ENCODE peak calls at places on chromosomes 5 and 9, in six cellular contexts. W is GM12878, X is A549, Q is K562, I is SK-N-SH, C is HepG2. S is an unnamed sample.
A peak's percentile ranks its signal among the peaks of the same experiment; 100 is the strongest.

GRCh38 chr5:41835625-41836024 is 34.6 kb downstream of the OXCT1 start:
- DNase-seq in X (peak; percentile 29), W (no peak), C (no peak), I (peak; percentile 9), Q (no peak), S (no peak)

GRCh38 chr5:78341445-78341844 is 19.0 kb upstream of the SCAMP1 start:
- DNase-seq in C (no peak), I (no peak), X (no peak), Q (no peak), W (no peak), S (no peak)

GRCh38 chr9:81717061-81717746 is 27.9 kb upstream of the TLE1 start:
- DNase-seq in I (no peak), W (no peak), C (no peak), X (no peak), Q (no peak), S (no peak)

GRCh38 chr5:108700928-108701327 is 46.8 kb upstream of the FER start:
- DNase-seq in W (no peak), X (no peak), C (no peak), I (no peak), Q (no peak), S (no peak)

GRCh38 chr5:172453206-172453985 is 929 bp downstream of the SH3PXD2B start:
- DNase-seq in W (no peak), Q (peak; percentile 30), I (peak; percentile 80), C (peak; percentile 49), X (peak; percentile 75), S (peak; percentile 72)

GRCh38 chr9:130714586-130715110 is 21.1 kb downstream of the EXOSC2 start:
- DNase-seq in I (no peak), Q (no peak), C (no peak), X (no peak), W (no peak), S (no peak)

GRCh38 chr5:107809201-107810034 is 138.7 kb upstream of the EFNA5 start:
- DNase-seq in W (no peak), I (no peak), Q (no peak), C (no peak), X (no peak), S (no peak)

GRCh38 chr9:34628656-34629491 is at the start of gene ARID3C:
- DNase-seq in I (peak; percentile 84), X (no peak), W (no peak), Q (peak; percentile 70), C (no peak), S (peak; percentile 70)

GRCh38 chr9:134965421-134965820 is 47.7 kb upstream of the FCN1 start:
- DNase-seq in X (no peak), W (no peak), Q (no peak), C (no peak), I (no peak), S (no peak)

GRCh38 chr5:68817696-68818695 is 275.8 kb upstream of the SLC30A5 start:
- DNase-seq in Q (no peak), C (no peak), X (no peak), I (no peak), W (no peak), S (peak; percentile 41)
- TF ChIP-seq CHD2 in Q (no peak), C (no peak), X (no peak), I (no peak), W (no peak), S (no peak)

GRCh38 chr9:76687861-76688374 is 76.3 kb upstream of the PCA3 start:
- DNase-seq in I (no peak), W (no peak), C (no peak), Q (no peak), X (peak; percentile 18), S (no peak)
- TF ChIP-seq CHD2 in I (no peak), W (no peak), C (no peak), Q (no peak), X (no peak), S (no peak)

GRCh38 chr5:97628011-97628410 is 445.0 kb upstream of the RIOK2 start:
- DNase-seq in X (no peak), I (no peak), Q (no peak), C (no peak), W (no peak), S (no peak)
- TF ChIP-seq CHD2 in X (no peak), I (no peak), Q (no peak), C (no peak), W (no peak), S (no peak)

GRCh38 chr5:179357036-179357435 is 11.8 kb upstream of the ADAMTS2 start:
- DNase-seq in C (no peak), Q (no peak), I (no peak), W (no peak), X (no peak), S (no peak)
- TF ChIP-seq CHD2 in C (no peak), Q (no peak), I (no peak), W (no peak), X (no peak), S (no peak)

GRCh38 chr5:73312872-73313510 is 135.6 kb downstream of the FOXD1 start:
- DNase-seq in W (no peak), X (no peak), I (no peak), C (no peak), Q (no peak), S (no peak)
- TF ChIP-seq CHD2 in W (no peak), X (no peak), I (no peak), C (no peak), Q (no peak), S (no peak)

DNA sequence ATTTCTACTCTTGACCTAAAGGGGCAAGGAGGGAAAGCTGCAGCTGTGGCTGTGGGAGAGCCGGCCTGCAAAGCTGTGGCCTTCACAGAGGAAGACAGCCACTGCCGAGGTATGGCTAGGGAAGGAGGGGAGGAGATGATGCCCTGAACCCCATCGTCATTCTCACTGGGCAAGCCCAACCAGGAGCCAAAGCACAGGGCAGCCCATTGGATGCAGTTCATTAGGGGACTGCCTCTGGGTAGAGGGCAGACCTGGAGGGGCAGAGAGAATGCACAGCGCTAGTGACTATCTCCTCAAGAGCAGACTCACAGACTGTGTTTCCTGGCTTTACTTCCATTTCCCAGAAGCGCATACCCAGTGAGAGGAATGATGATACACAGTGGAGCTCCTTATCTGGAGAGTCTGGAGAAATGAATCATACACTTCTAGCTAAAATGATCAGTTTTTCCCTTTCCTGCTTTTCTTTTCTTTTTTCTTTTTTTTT is 47.2 kb upstream of the TTC23L start:
- DNase-seq in I (no peak), W (no peak), X (no peak), C (no peak), Q (no peak), S (no peak)
- TF ChIP-seq CHD2 in I (no peak), W (no peak), X (no peak), C (no peak), Q (no peak), S (no peak)

GRCh38 chr5:67875637-67876036 is 339.9 kb upstream of the PIK3R1 start:
- DNase-seq in X (no peak), W (no peak), I (no peak), C (no peak), Q (no peak), S (no peak)

GRCh38 chr5:67878911-67879310 is 336.6 kb upstream of the PIK3R1 start:
- DNase-seq in Q (no peak), W (no peak), X (no peak), C (no peak), I (no peak), S (no peak)

GRCh38 chr5:67880876-67881275 is 334.7 kb upstream of the PIK3R1 start:
- DNase-seq in C (no peak), Q (no peak), I (no peak), W (no peak), X (no peak), S (no peak)

GRCh38 chr5:67880358-67880810 is 335.2 kb upstream of the PIK3R1 start:
- DNase-seq in C (no peak), W (no peak), X (no peak), I (no peak), Q (no peak), S (no peak)

DNA sequence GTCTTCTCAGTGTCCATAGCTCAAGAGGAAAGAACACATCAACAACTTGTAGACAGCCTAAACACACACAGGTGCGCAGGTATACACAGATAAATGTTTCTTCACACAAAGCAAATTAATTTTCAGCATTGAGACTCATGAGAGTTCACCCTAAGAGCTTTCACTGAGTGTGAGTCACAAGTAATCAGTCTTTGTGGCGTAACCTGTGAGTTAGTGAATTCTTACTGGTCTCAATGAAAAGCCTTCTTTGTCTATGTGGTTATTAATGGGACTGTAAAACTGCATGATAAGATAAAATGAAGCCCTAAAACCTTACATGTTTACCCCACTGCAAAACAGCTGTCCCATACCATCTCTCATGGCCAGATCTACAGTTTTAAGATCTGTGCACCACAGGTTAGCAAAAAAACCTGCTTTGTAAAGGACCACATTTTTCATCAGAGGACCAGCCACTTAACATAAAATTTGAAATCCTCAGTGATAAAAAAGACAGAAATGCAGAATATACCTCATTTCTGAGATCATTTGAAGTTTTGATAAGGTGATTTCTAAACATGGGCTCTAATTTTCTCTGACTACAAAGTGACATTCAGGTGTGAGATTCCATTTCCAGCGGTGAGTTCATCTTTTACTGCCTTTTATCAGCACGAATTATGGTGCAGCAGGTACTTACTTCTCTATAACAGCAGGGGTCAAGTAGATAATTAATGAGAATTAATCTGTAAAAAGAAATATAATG is 335.8 kb upstream of the PIK3R1 start:
- DNase-seq in W (no peak), C (peak; percentile 3), I (no peak), X (no peak), Q (no peak), S (no peak)
- TF ChIP-seq CHD2 in W (no peak), C (no peak), I (no peak), X (no peak), Q (no peak), S (no peak)

DNA sequence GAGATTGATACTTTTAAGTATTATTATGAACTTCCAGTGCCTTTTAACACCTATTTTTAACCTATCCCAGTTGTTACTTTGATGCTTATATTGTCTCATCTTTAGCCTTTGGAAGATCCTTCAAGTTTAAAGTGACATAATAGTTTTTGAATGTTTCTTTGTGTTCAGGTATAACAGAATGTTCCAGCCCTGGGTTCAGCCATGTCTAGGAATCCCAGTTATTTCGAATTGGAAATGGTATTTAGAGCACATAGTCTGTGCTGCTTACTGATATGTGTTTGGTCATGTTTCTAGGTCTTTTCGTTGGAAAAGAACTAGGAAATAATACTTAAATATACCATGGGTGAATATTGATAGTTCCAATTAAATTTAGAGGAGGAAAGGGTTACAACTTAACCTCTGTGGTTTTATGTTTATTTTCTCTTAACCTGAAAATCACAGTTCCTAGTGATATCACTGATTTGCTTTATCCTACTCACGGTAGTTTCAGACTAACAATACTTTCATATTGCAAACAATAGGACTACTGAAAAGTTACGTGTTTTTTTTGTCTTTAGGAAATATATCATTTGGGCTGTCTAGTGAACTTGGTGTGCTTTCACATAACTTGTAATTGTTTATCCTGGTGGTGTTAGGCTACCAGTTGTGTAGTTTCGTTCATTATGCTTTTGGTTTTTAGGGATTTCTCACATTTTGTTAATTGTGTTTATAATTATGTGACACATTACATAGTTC is 37.8 kb downstream of the UHRF2 start:
- DNase-seq in X (no peak), C (no peak), Q (no peak), I (no peak), W (no peak), S (no peak)
- TF ChIP-seq CHD2 in X (no peak), C (no peak), Q (no peak), I (no peak), W (no peak), S (no peak)